ENCODE peak calls at places on chromosomes 7 and 10, in ten cellular contexts. D is NAMALWA, H is aorta, I is pons, S is endothelial cell, J is HEK293T, N is neural crest cell, U is GM23248, Z is T1000, F is GM19239. W is an unnamed sample.

GRCh38 chr10:122417667-122418066 is 36.8 kb upstream of the ARMS2 start:
- DNase-seq in D (no peak), H (no peak), I (no peak), S (no peak), J (no peak), N (no peak), U (peak; percentile 63), Z (no peak), F (no peak), W (no peak)

GRCh38 chr10:112875474-112876267 is 74.4 kb upstream of the TCF7L2 start:
- DNase-seq in D (no peak), H (peak; percentile 76), I (no peak), S (no peak), J (no peak), N (no peak), U (peak; percentile 75), Z (no peak), F (no peak), W (no peak)

GRCh38 chr7:112101083-112101846 is 104.9 kb downstream of the DOCK4 start:
- DNase-seq in D (no peak), H (no peak), I (no peak), S (no peak), J (peak; percentile 52), N (no peak), U (no peak), Z (no peak), F (no peak), W (no peak)

GRCh38 chr7:82012453-82012852 is 242.6 kb upstream of the HGF start:
- DNase-seq in D (no peak), H (no peak), I (peak; percentile 54), S (no peak), J (no peak), N (no peak), U (no peak), Z (no peak), F (no peak), W (no peak)

GRCh38 chr10:4006848-4007247 is 221.8 kb upstream of the KLF6 start:
- DNase-seq in D (no peak), H (no peak), I (no peak), S (no peak), J (no peak), N (no peak), U (no peak), Z (no peak), F (no peak), W (no peak)

GRCh38 chr10:6778992-6779701 is 199.1 kb upstream of the PRKCQ start:
- DNase-seq in D (no peak), H (no peak), I (peak; percentile 57), S (no peak), J (no peak), N (no peak), U (peak; percentile 99), Z (peak; percentile 77), F (no peak), W (no peak)

GRCh38 chr7:152076324-152076821 is 50.9 kb downstream of the GALNT11 start:
- DNase-seq in D (peak; percentile 68), H (no peak), I (peak; percentile 53), S (peak; percentile 58), J (peak; percentile 82), N (peak; percentile 36), U (peak; percentile 3), Z (no peak), F (peak; percentile 5), W (peak; percentile 35)

GRCh38 chr10:34446046-34446445 is 369.1 kb downstream of the PARD3 start:
- DNase-seq in D (no peak), H (no peak), I (no peak), S (no peak), J (no peak), N (no peak), U (no peak), Z (no peak), F (no peak), W (no peak)

GRCh38 chr10:114172776-114173555 is 1.0 kb downstream of the CCDC186 start:
- DNase-seq in D (peak; percentile 24), H (no peak), I (peak; percentile 41), S (no peak), J (no peak), N (no peak), U (peak; percentile 29), Z (no peak), F (no peak), W (no peak)

GRCh38 chr7:85021090-85021704 is 165.7 kb downstream of the SEMA3D start:
- DNase-seq in D (peak; percentile 54), H (no peak), I (no peak), S (no peak), J (no peak), N (no peak), U (peak; percentile 55), Z (no peak), F (no peak), W (no peak)